ENCODE peak calls at places on chromosomes 13 and 19, in four cellular contexts. One of them, this sample, is unnamed.

GRCh38 chr13:51229731-51230130 is 7.5 kb downstream of the FAM124A start:
- DNase-seq in RWPE1: no peak
- DNase-seq in testis: no peak
- DNase-seq in AG09319: no peak
- DNase-seq in this sample: no peak

GRCh38 chr13:41995946-41996345 is 35.0 kb upstream of the VWA8 start:
- DNase-seq in RWPE1: no peak
- DNase-seq in testis: no peak
- DNase-seq in AG09319: no peak
- DNase-seq in this sample: peak; percentile 85

GRCh38 chr13:69904784-69905183 is 202.8 kb upstream of the ATXN8OS start:
- DNase-seq in RWPE1: no peak
- DNase-seq in testis: no peak
- DNase-seq in AG09319: no peak
- DNase-seq in this sample: no peak

GRCh38 chr13:48448963-48449614 is 36.2 kb upstream of the LPAR6 start:
- DNase-seq in RWPE1: peak; percentile 14
- DNase-seq in testis: no peak
- DNase-seq in AG09319: no peak
- DNase-seq in this sample: peak; percentile 52

GRCh38 chr19:8690753-8691539 is 7.6 kb downstream of the ACTL9 start:
- DNase-seq in RWPE1: no peak
- DNase-seq in testis: no peak
- DNase-seq in AG09319: no peak
- DNase-seq in this sample: no peak

GRCh38 chr19:17323274-17323972 is 11.2 kb downstream of the ANO8 start:
- DNase-seq in RWPE1: no peak
- DNase-seq in testis: no peak
- DNase-seq in AG09319: no peak
- DNase-seq in this sample: no peak

GRCh38 chr13:26558074-26558805 is 757 bp downstream of the WASF3 start:
- DNase-seq in RWPE1: peak; percentile 12
- DNase-seq in testis: peak; percentile 36
- DNase-seq in AG09319: no peak
- DNase-seq in this sample: peak; percentile 17

GRCh38 chr13:25886438-25887214 is 165.2 kb downstream of the SHISA2 start:
- DNase-seq in RWPE1: peak; percentile 82
- DNase-seq in testis: no peak
- DNase-seq in AG09319: peak; percentile 20
- DNase-seq in this sample: peak; percentile 93

GRCh38 chr13:46667687-46668281 is 114.8 kb downstream of the LRCH1 start:
- DNase-seq in RWPE1: no peak
- DNase-seq in testis: no peak
- DNase-seq in AG09319: no peak
- DNase-seq in this sample: no peak

GRCh38 chr13:54357284-54357933 is 1328.8 kb downstream of the OLFM4 start:
- DNase-seq in RWPE1: no peak
- DNase-seq in testis: no peak
- DNase-seq in AG09319: no peak
- DNase-seq in this sample: no peak

GRCh38 chr13:28100149-28101121 is at the start of gene FLT3:
- DNase-seq in RWPE1: peak; percentile 41
- DNase-seq in testis: peak; percentile 59
- DNase-seq in AG09319: no peak
- DNase-seq in this sample: peak; percentile 55

GRCh38 chr19:38155453-38155852 is 68.6 kb downstream of the DPF1 start:
- DNase-seq in RWPE1: no peak
- DNase-seq in testis: no peak
- DNase-seq in AG09319: no peak
- DNase-seq in this sample: peak; percentile 23

This sample was measured in mammary epithelial cell.